ENCODE peak calls at places on chromosomes 1 and 21, in nine cellular contexts. W is T-cell; Q is left cardiac atrium; D is RWPE2; N is activated CD8-positive, alpha-beta T cell treated with anti-CD3 and anti-CD28 coated beads for 36 hours; E is left ventricle myocardium superior; Y is CD4-positive, alpha-beta T cell; L is CD8-positive, alpha-beta T cell; P is natural killer cell. H is an unnamed sample.

GRCh38 chr1:53654216-53655210 is 84.5 kb downstream of the GLIS1 start:
- ATAC-seq in N (no peak), L (no peak), D (no peak), W (no peak), E (no peak), Q (no peak), Y (no peak), P (no peak), H (no peak)

GRCh38 chr1:108583757-108584156 is 23.9 kb downstream of the EEIG2 start:
- ATAC-seq in Y (no peak), L (no peak), D (no peak), Q (peak; percentile 30), E (peak; percentile 63), N (no peak), W (no peak), P (no peak), H (peak; percentile 62)

GRCh38 chr1:173149887-173150286 is 57.2 kb downstream of the TNFSF4 start:
- ATAC-seq in P (no peak), W (no peak), L (no peak), D (peak; percentile 94), Q (no peak), E (peak; percentile 61), N (no peak), Y (no peak), H (peak; percentile 92)

GRCh38 chr21:31460985-31461384 is 116.9 kb upstream of the TIAM1 start:
- ATAC-seq in E (no peak), P (no peak), D (no peak), Y (peak; percentile 80), Q (no peak), N (peak; percentile 78), L (peak; percentile 94), W (no peak), H (no peak)

GRCh38 chr1:39376656-39377055 is 114.8 kb upstream of the BMP8A start:
- ATAC-seq in N (no peak), Y (no peak), W (no peak), L (no peak), Q (no peak), P (no peak), D (no peak), E (no peak), H (no peak)

GRCh38 chr1:157235307-157235706 is 97.1 kb upstream of the ETV3 start:
- ATAC-seq in D (no peak), Y (no peak), Q (no peak), L (no peak), N (no peak), W (no peak), E (no peak), P (no peak), H (no peak)

GRCh38 chr1:27122652-27123051 is 32.3 kb downstream of the SLC9A1 start:
- ATAC-seq in N (no peak), D (peak; percentile 76), P (no peak), E (peak; percentile 65), L (no peak), Q (peak; percentile 60), W (no peak), Y (no peak), H (peak; percentile 24)

GRCh38 chr1:46603481-46603857 is 599 bp downstream of the MKNK1 start:
- ATAC-seq in Q (peak; percentile 10), D (peak; percentile 23), L (no peak), Y (no peak), E (peak; percentile 11), N (no peak), W (no peak), P (no peak), H (no peak)

GRCh38 chr1:34425785-34426184 is 249.1 kb downstream of the C1orf94 start:
- ATAC-seq in W (no peak), Q (peak; percentile 30), P (no peak), L (no peak), N (no peak), D (no peak), Y (no peak), E (no peak), H (no peak)

GRCh38 chr1:169563650-169564049 is 22.6 kb downstream of the F5 start:
- ATAC-seq in D (no peak), Q (no peak), W (no peak), E (no peak), L (no peak), P (no peak), Y (no peak), N (no peak), H (no peak)

GRCh38 chr1:89035080-89035479 is 12.4 kb upstream of the GBP3 start:
- ATAC-seq in W (no peak), P (no peak), E (no peak), N (peak; percentile 61), L (no peak), D (no peak), Q (no peak), Y (no peak), H (no peak)

H was measured in gastroesophageal sphincter.